ENCODE peak calls at places on chromosomes 6 and 20, in seven cellular contexts. Q is transverse colon, J is stomach, P is Panc1, T is HCT116, N is sigmoid colon, U is GM12878. D is an unnamed sample.

GRCh38 chr6:139114741-139115140 is 20.1 kb upstream of the HECA start:
- DNase-seq in P (no peak), Q (no peak), U (no peak), T (no peak), J (no peak), N (no peak), D (no peak)

GRCh38 chr6:390914-391558 is 516 bp upstream of the IRF4 start:
- DNase-seq in Q (no peak), J (no peak), N (no peak), U (no peak), P (no peak), T (no peak), D (no peak)

GRCh38 chr6:53805725-53806124 is 10.9 kb downstream of the LRRC1 start:
- DNase-seq in J (no peak), Q (no peak), U (no peak), T (no peak), P (no peak), N (no peak), D (no peak)

GRCh38 chr20:57620274-57620990 is at the start of gene ZBP1:
- DNase-seq in N (no peak), J (peak; percentile 65), P (no peak), Q (peak; percentile 84), U (peak; percentile 73), T (no peak), D (peak; percentile 27)

GRCh38 chr6:16286151-16286522 is 47.8 kb downstream of the GMPR start:
- DNase-seq in U (no peak), J (no peak), Q (no peak), T (peak; percentile 6), N (no peak), P (peak; percentile 28), D (no peak)

GRCh38 chr6:41697902-41698349 is 37.5 kb downstream of the TFEB start:
- DNase-seq in P (no peak), N (no peak), U (no peak), J (no peak), Q (no peak), T (no peak), D (no peak)

GRCh38 chr6:46376562-46376969 is 114.7 kb downstream of the RCAN2 start:
- DNase-seq in T (no peak), Q (no peak), P (no peak), U (peak; percentile 40), J (no peak), N (no peak), D (no peak)

GRCh38 chr6:25535302-25536225 is 116.5 kb upstream of the SCGN start:
- DNase-seq in J (no peak), U (no peak), N (no peak), P (no peak), Q (no peak), T (no peak), D (no peak)

GRCh38 chr6:32244270-32244669 is 20.4 kb upstream of the NOTCH4 start:
- DNase-seq in N (peak; percentile 76), P (no peak), U (no peak), Q (peak; percentile 19), J (no peak), T (no peak), D (no peak)

GRCh38 chr6:108561742-108562502 is 1.2 kb downstream of the FOXO3 start:
- DNase-seq in N (peak; percentile 73), T (no peak), Q (peak; percentile 27), U (no peak), J (no peak), P (no peak), D (peak; percentile 11)

GRCh38 chr6:83911278-83911677 is 51.8 kb downstream of the CYB5R4 start:
- DNase-seq in N (no peak), T (no peak), P (no peak), U (no peak), J (no peak), Q (no peak), D (no peak)

GRCh38 chr6:1624848-1625341 is 15.2 kb downstream of the FOXC1 start:
- DNase-seq in Q (no peak), T (no peak), N (no peak), J (no peak), U (no peak), P (no peak), D (no peak)

GRCh38 chr20:49586967-49587587 is 19.1 kb upstream of the PTGIS start:
- DNase-seq in J (no peak), T (no peak), P (no peak), Q (no peak), N (no peak), U (no peak), D (no peak)

GRCh38 chr6:134806151-134806550 is 143.8 kb downstream of the ALDH8A1 start:
- DNase-seq in T (no peak), J (no peak), P (no peak), N (no peak), U (no peak), Q (no peak), D (no peak)

GRCh38 chr20:21607971-21608735 is 94.3 kb upstream of the NKX2-2 start:
- DNase-seq in Q (peak; percentile 38), J (no peak), T (no peak), N (peak; percentile 68), P (no peak), U (no peak), D (peak; percentile 66)

GRCh38 chr6:22332726-22333125 is 35.9 kb upstream of the PRL start:
- DNase-seq in U (no peak), J (no peak), Q (no peak), T (no peak), P (no peak), N (no peak), D (no peak)

GRCh38 chr6:64694356-64694755 is 1012.7 kb downstream of the EYS start:
- DNase-seq in J (no peak), P (no peak), N (no peak), U (no peak), T (no peak), Q (no peak), D (no peak)

GRCh38 chr20:36400901-36401300 is 94.8 kb downstream of the DLGAP4 start:
- DNase-seq in P (no peak), Q (no peak), J (no peak), T (no peak), N (no peak), U (no peak), D (no peak)

GRCh38 chr6:37006793-37007339 is 1.4 kb downstream of the FGD2 start:
- DNase-seq in N (no peak), T (no peak), P (no peak), J (no peak), U (no peak), Q (no peak), D (no peak)

GRCh38 chr20:19683168-19683567 is 74.9 kb upstream of the RIN2 start:
- DNase-seq in U (no peak), Q (no peak), J (no peak), N (no peak), T (no peak), P (no peak), D (no peak)

GRCh38 chr6:134061440-134061839 is 9.0 kb upstream of the SLC2A12 start:
- DNase-seq in J (peak; percentile 40), N (no peak), T (no peak), U (no peak), Q (no peak), P (no peak), D (no peak)

GRCh38 chr20:35555951-35556645 is 14.2 kb downstream of the ERGIC3 start:
- DNase-seq in N (no peak), U (no peak), P (no peak), T (no peak), Q (no peak), J (no peak), D (no peak)

GRCh38 chr20:33839591-33839990 is 28.4 kb downstream of the CHMP4B start:
- DNase-seq in T (no peak), N (no peak), J (peak; percentile 83), U (no peak), P (no peak), Q (peak; percentile 58), D (no peak)

GRCh38 chr6:429515-430121 is 38.1 kb downstream of the IRF4 start:
- DNase-seq in J (no peak), T (no peak), U (no peak), Q (no peak), P (no peak), N (no peak), D (no peak)

GRCh38 chr6:152273002-152273401 is 364.2 kb downstream of the SYNE1 start:
- DNase-seq in U (no peak), N (no peak), J (no peak), T (no peak), Q (peak; percentile 17), P (no peak), D (no peak)

GRCh38 chr20:60446273-60447111 is 488.3 kb downstream of the CDH26 start:
- DNase-seq in T (no peak), N (no peak), P (no peak), J (no peak), U (no peak), Q (no peak), D (no peak)
- TF ChIP-seq POLR2AphosphoS5 in T (no peak), N (no peak), P (no peak), J (no peak), U (no peak), Q (no peak), D (no peak)

DNA sequence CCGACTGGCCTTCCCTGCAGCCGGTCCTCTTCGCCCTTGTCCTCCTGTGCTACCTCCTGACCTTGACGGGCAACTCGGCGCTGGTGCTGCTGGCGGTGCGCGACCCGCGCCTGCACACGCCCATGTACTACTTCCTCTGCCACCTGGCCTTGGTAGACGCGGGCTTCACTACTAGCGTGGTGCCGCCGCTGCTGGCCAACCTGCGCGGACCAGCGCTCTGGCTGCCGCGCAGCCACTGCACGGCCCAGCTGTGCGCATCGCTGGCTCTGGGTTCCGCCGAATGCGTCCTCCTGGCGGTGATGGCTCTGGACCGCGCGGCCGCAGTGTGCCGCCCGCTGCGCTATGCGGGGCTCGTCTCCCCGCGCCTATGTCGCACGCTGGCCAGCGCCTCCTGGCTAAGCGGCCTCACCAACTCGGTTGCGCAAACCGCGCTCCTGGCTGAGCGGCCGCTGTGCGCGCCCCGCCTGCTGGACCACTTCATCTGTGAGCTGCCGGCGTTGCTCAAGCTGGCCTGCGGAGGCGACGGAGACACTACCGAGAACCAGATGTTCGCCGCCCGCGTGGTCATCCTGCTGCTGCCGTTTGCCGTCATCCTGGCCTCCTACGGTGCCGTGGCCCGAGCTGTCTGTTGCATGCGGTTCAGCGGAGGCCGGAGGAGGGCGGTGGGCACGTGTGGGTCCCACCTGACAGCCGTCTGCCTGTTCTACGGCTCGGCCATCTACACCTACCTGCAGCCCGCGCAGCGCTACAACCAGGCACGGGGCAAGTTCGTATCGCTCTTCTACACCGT is 6.1 kb downstream of the UBD start:
- DNase-seq in J (peak; percentile 45), T (no peak), N (peak; percentile 87), Q (peak; percentile 46), U (no peak), P (no peak), D (peak; percentile 11)
- H3K4me3 ChIP-seq in J (peak overlapping the region; percentile 42), T (no peak overlapping the region), N (peak overlapping the region; percentile 32), Q (no peak overlapping the region), U (no peak overlapping the region), P (no peak overlapping the region), D (peak overlapping the region; percentile 3)

DNA sequence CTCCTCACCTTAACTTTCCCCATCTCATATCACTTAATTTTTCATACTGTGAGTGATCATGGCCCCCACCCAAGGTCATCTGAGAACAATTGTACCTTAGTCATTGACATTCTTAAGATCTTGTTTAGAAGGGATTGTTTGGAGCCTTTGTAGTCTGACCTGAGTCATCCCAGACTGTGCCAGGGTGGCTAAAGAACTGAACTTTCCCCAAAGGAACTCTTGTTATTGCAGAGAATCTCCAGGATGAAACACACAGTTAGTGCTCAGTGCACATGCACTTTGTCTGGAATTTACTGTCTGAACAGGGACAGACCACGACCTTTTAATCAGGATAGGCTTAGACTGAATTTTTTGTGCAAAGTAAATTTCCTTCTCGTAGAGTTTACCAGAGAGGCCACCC is 112.6 kb upstream of the CCN2 start:
- DNase-seq in P (no peak), N (no peak), T (peak; percentile 80), Q (no peak), U (no peak), J (no peak), D (no peak)
- TF ChIP-seq POLR2AphosphoS5 in P (no peak), N (no peak), T (peak; percentile 26), Q (no peak), U (no peak), J (no peak), D (no peak)

GRCh38 chr20:60819511-60819910 is 432.6 kb upstream of the CDH4 start:
- DNase-seq in T (no peak), U (no peak), J (no peak), P (no peak), N (no peak), Q (no peak), D (no peak)
- H3K4me3 ChIP-seq in T (no peak overlapping the region), U (no peak overlapping the region), J (no peak overlapping the region), P (no peak overlapping the region), N (no peak overlapping the region), Q (no peak overlapping the region), D (no peak overlapping the region)

D was measured in prostate gland.